ENCODE peak calls at places on chromosome 9, in eight cellular contexts. U is stimulated activated CD4-positive, alpha-beta T cell treated with anti-CD3 and anti-CD28 coated beads, Interleukin-4, amount 100 ng/mL, for 24 hours; H is activated CD4-positive, alpha-beta T cell treated with anti-CD3 and anti-CD28 coated beads, Interleukin-2, amount 50 U/mL, for 1 hour; E is coronary artery; R is posterior vena cava; K is KBM-7; O is HEK293T; F is CD4-positive, CD25-positive, alpha-beta regulatory T cell. M is an unnamed sample.

GRCh38 chr9:71685394-71685793 is 82.9 kb downstream of the CEMIP2 start:
- DNase-seq in U (peak), H (no peak), E (no peak), R (no peak), K (peak), O (no peak), F (peak), M (peak)

GRCh38 chr9:136342191-136343120 is 15.1 kb downstream of the GPSM1 start:
- DNase-seq in U (peak), H (peak), E (no peak), R (peak), K (peak), O (peak), F (peak), M (peak)

GRCh38 chr9:98150164-98150563 is 31.1 kb upstream of the TRIM14 start:
- DNase-seq in U (no peak), H (no peak), E (no peak), R (no peak), K (no peak), O (no peak), F (no peak), M (no peak)

GRCh38 chr9:3980771-3981170 is 319.1 kb downstream of the GLIS3 start:
- DNase-seq in U (no peak), H (no peak), E (no peak), R (no peak), K (no peak), O (no peak), F (no peak), M (no peak)

GRCh38 chr9:106947097-106947496 is 84.1 kb downstream of the ZNF462 start:
- DNase-seq in U (no peak), H (no peak), E (no peak), R (no peak), K (no peak), O (no peak), F (no peak), M (no peak)

GRCh38 chr9:69213647-69214046 is 39.6 kb downstream of the TJP2 start:
- DNase-seq in U (no peak), H (no peak), E (no peak), R (no peak), K (no peak), O (no peak), F (no peak), M (no peak)

GRCh38 chr9:15670884-15671283 is 118.0 kb downstream of the CCDC171 start:
- DNase-seq in U (no peak), H (no peak), E (no peak), R (no peak), K (no peak), O (no peak), F (no peak), M (no peak)

GRCh38 chr9:133930046-133931015 is 61.8 kb downstream of the VAV2 start:
- DNase-seq in U (no peak), H (no peak), E (no peak), R (no peak), K (no peak), O (no peak), F (no peak), M (no peak)

GRCh38 chr9:4301302-4301701 is 1.4 kb upstream of the GLIS3 start:
- DNase-seq in U (no peak), H (no peak), E (no peak), R (no peak), K (no peak), O (no peak), F (no peak), M (no peak)

GRCh38 chr9:33447404-33448158 is at the start of gene AQP3:
- DNase-seq in U (peak), H (peak), E (no peak), R (peak), K (no peak), O (peak), F (peak), M (peak)

GRCh38 chr9:115442054-115442453 is 324.1 kb upstream of the TNC start:
- DNase-seq in U (no peak), H (no peak), E (no peak), R (no peak), K (no peak), O (no peak), F (no peak), M (no peak)

GRCh38 chr9:124800306-124801259 is 23.6 kb downstream of the OLFML2A start:
- DNase-seq in U (no peak), H (no peak), E (no peak), R (no peak), K (no peak), O (no peak), F (no peak), M (no peak)

GRCh38 chr9:33023661-33024060 is 1.4 kb upstream of the DNAJA1 start:
- DNase-seq in U (no peak), H (no peak), E (no peak), R (no peak), K (no peak), O (no peak), F (no peak), M (no peak)

GRCh38 chr9:109918359-109919163 is 138.6 kb downstream of the PALM2AKAP2 start:
- DNase-seq in U (peak), H (no peak), E (no peak), R (no peak), K (peak), O (no peak), F (no peak), M (peak)